ENCODE peak calls at places on chromosome 15, in nine cellular contexts. A is posterior vena cava; K is mucosa of gallbladder; E is stimulated activated naive CD4-positive, alpha-beta T cell; J is hippocampal formation; N is ecto neural progenitor cell; H is GDM1; W is LoVo; T is anterior cingulate cortex. R is an unnamed sample.

GRCh38 chr15:58243083-58243482 is 104.9 kb downstream of the AQP9 start:
- DNase-seq in A (no peak), K (no peak), E (no peak), J (no peak), N (no peak), H (no peak), W (no peak), T (no peak), R (no peak)

GRCh38 chr15:39195988-39196486 is 384.8 kb upstream of the THBS1 start:
- DNase-seq in A (no peak), K (no peak), E (no peak), J (no peak), N (no peak), H (no peak), W (peak), T (no peak), R (no peak)

GRCh38 chr15:71057143-71057542 is 58.1 kb upstream of the THSD4 start:
- DNase-seq in A (no peak), K (no peak), E (no peak), J (no peak), N (no peak), H (no peak), W (no peak), T (no peak), R (no peak)

GRCh38 chr15:74988007-74988800 is 7.2 kb upstream of the SCAMP5 start:
- DNase-seq in A (peak), K (peak), E (no peak), J (no peak), N (peak), H (peak), W (peak), T (no peak), R (peak)

GRCh38 chr15:60548101-60548500 is 69.2 kb upstream of the ICE2 start:
- DNase-seq in A (no peak), K (no peak), E (peak), J (no peak), N (no peak), H (no peak), W (no peak), T (no peak), R (no peak)

GRCh38 chr15:71203573-71204444 is 88.5 kb downstream of the THSD4 start:
- DNase-seq in A (no peak), K (no peak), E (no peak), J (no peak), N (no peak), H (no peak), W (no peak), T (no peak), R (no peak)

GRCh38 chr15:83356516-83357399 is 72.3 kb upstream of the BNC1 start:
- DNase-seq in A (no peak), K (no peak), E (no peak), J (no peak), N (no peak), H (no peak), W (no peak), T (no peak), R (no peak)

GRCh38 chr15:95429345-95429744 is 901.2 kb upstream of the NR2F2 start:
- DNase-seq in A (no peak), K (peak), E (no peak), J (no peak), N (no peak), H (no peak), W (no peak), T (no peak), R (no peak)

GRCh38 chr15:70036585-70037343 is 61.0 kb downstream of the TLE3 start:
- DNase-seq in A (peak), K (no peak), E (no peak), J (no peak), N (no peak), H (no peak), W (peak), T (no peak), R (no peak)

GRCh38 chr15:97168704-97169475 is 791.6 kb upstream of the ARRDC4 start:
- DNase-seq in A (no peak), K (no peak), E (no peak), J (no peak), N (no peak), H (no peak), W (no peak), T (no peak), R (no peak)

GRCh38 chr15:59609730-59610712 is 1.6 kb upstream of the GCNT3 start:
- DNase-seq in A (no peak), K (no peak), E (no peak), J (no peak), N (no peak), H (no peak), W (no peak), T (no peak), R (no peak)

GRCh38 chr15:84598993-84599392 is 1.8 kb upstream of the ZSCAN2 start:
- DNase-seq in A (peak), K (no peak), E (no peak), J (no peak), N (no peak), H (peak), W (peak), T (peak), R (peak)

R was measured in kidney glomerular epithelial cell.